ENCODE peak calls at places on chromosomes 5 and 9, in six cellular contexts. One of them, this sample, is unnamed.

GRCh38 chr5:111113678-111114077 is 21.5 kb downstream of the WDR36 start:
- DNase-seq in CD8-positive, alpha-beta T cell: no peak
- DNase-seq in brain microvascular endothelial cell: no peak
- DNase-seq in heart right ventricle: no peak
- DNase-seq in K562: no peak
- DNase-seq in ovary: no peak
- DNase-seq in this sample: no peak

GRCh38 chr5:112350626-112351025 is 68.5 kb downstream of the EPB41L4A start:
- DNase-seq in CD8-positive, alpha-beta T cell: no peak
- DNase-seq in brain microvascular endothelial cell: no peak
- DNase-seq in heart right ventricle: no peak
- DNase-seq in K562: no peak
- DNase-seq in ovary: no peak
- DNase-seq in this sample: no peak

GRCh38 chr9:114606068-114606467 is 5.0 kb upstream of the TMEM268 start:
- DNase-seq in CD8-positive, alpha-beta T cell: no peak
- DNase-seq in brain microvascular endothelial cell: no peak
- DNase-seq in heart right ventricle: no peak
- DNase-seq in K562: no peak
- DNase-seq in ovary: peak; percentile 62
- DNase-seq in this sample: no peak

GRCh38 chr5:36739751-36740221 is 133.4 kb downstream of the SLC1A3 start:
- DNase-seq in CD8-positive, alpha-beta T cell: peak; percentile 42
- DNase-seq in brain microvascular endothelial cell: peak; percentile 75
- DNase-seq in heart right ventricle: peak; percentile 48
- DNase-seq in K562: peak; percentile 83
- DNase-seq in ovary: peak; percentile 65
- DNase-seq in this sample: peak; percentile 67

GRCh38 chr9:130860458-130861316 is 25.6 kb downstream of the ABL1 start:
- DNase-seq in CD8-positive, alpha-beta T cell: no peak
- DNase-seq in brain microvascular endothelial cell: peak; percentile 100
- DNase-seq in heart right ventricle: peak; percentile 88
- DNase-seq in K562: peak; percentile 94
- DNase-seq in ovary: peak; percentile 87
- DNase-seq in this sample: peak; percentile 84

GRCh38 chr9:95246547-95246946 is 71.0 kb downstream of the FANCC start:
- DNase-seq in CD8-positive, alpha-beta T cell: no peak
- DNase-seq in brain microvascular endothelial cell: no peak
- DNase-seq in heart right ventricle: no peak
- DNase-seq in K562: no peak
- DNase-seq in ovary: no peak
- DNase-seq in this sample: no peak

GRCh38 chr9:128340691-128341434 is 536 bp downstream of the SLC27A4 start:
- DNase-seq in CD8-positive, alpha-beta T cell: no peak
- DNase-seq in brain microvascular endothelial cell: no peak
- DNase-seq in heart right ventricle: no peak
- DNase-seq in K562: peak; percentile 63
- DNase-seq in ovary: no peak
- DNase-seq in this sample: peak; percentile 48

GRCh38 chr5:170151105-170151831 is 45.6 kb downstream of the FOXI1 start:
- DNase-seq in CD8-positive, alpha-beta T cell: no peak
- DNase-seq in brain microvascular endothelial cell: peak; percentile 75
- DNase-seq in heart right ventricle: peak; percentile 36
- DNase-seq in K562: peak; percentile 90
- DNase-seq in ovary: peak; percentile 42
- DNase-seq in this sample: peak; percentile 97

GRCh38 chr5:180069589-180070247 is 1.8 kb downstream of the RNF130 start:
- DNase-seq in CD8-positive, alpha-beta T cell: no peak
- DNase-seq in brain microvascular endothelial cell: no peak
- DNase-seq in heart right ventricle: peak; percentile 34
- DNase-seq in K562: no peak
- DNase-seq in ovary: no peak
- DNase-seq in this sample: no peak

GRCh38 chr5:177354256-177354655 is 2.8 kb upstream of the LMAN2 start:
- DNase-seq in CD8-positive, alpha-beta T cell: no peak
- DNase-seq in brain microvascular endothelial cell: no peak
- DNase-seq in heart right ventricle: no peak
- DNase-seq in K562: no peak
- DNase-seq in ovary: no peak
- DNase-seq in this sample: no peak

GRCh38 chr5:95927927-95928723 is 33.5 kb downstream of the ELL2 start:
- DNase-seq in CD8-positive, alpha-beta T cell: no peak
- DNase-seq in brain microvascular endothelial cell: no peak
- DNase-seq in heart right ventricle: no peak
- DNase-seq in K562: no peak
- DNase-seq in ovary: no peak
- DNase-seq in this sample: no peak

GRCh38 chr9:73200694-73201432 is 49.2 kb downstream of the ANXA1 start:
- DNase-seq in CD8-positive, alpha-beta T cell: no peak
- DNase-seq in brain microvascular endothelial cell: no peak
- DNase-seq in heart right ventricle: no peak
- DNase-seq in K562: peak; percentile 13
- DNase-seq in ovary: no peak
- DNase-seq in this sample: peak; percentile 40

GRCh38 chr9:8309258-8309657 is 509.7 kb upstream of the DMAC1 start:
- DNase-seq in CD8-positive, alpha-beta T cell: no peak
- DNase-seq in brain microvascular endothelial cell: no peak
- DNase-seq in heart right ventricle: no peak
- DNase-seq in K562: no peak
- DNase-seq in ovary: no peak
- DNase-seq in this sample: no peak

GRCh38 chr5:26700759-26701384 is 337.5 kb downstream of the CDH9 start:
- DNase-seq in CD8-positive, alpha-beta T cell: no peak
- DNase-seq in brain microvascular endothelial cell: no peak
- DNase-seq in heart right ventricle: no peak
- DNase-seq in K562: peak; percentile 26
- DNase-seq in ovary: no peak
- DNase-seq in this sample: peak; percentile 59

GRCh38 chr5:14366763-14367162 is 214.8 kb upstream of the OTULINL start:
- DNase-seq in CD8-positive, alpha-beta T cell: no peak
- DNase-seq in brain microvascular endothelial cell: no peak
- DNase-seq in heart right ventricle: no peak
- DNase-seq in K562: no peak
- DNase-seq in ovary: no peak
- DNase-seq in this sample: no peak

GRCh38 chr5:133854554-133854953 is 113.9 kb downstream of the C5orf15 start:
- DNase-seq in CD8-positive, alpha-beta T cell: no peak
- DNase-seq in brain microvascular endothelial cell: no peak
- DNase-seq in heart right ventricle: no peak
- DNase-seq in K562: no peak
- DNase-seq in ovary: no peak
- DNase-seq in this sample: no peak

GRCh38 chr9:136687721-136688223 is 515 bp upstream of the AGPAT2 start:
- DNase-seq in CD8-positive, alpha-beta T cell: no peak
- DNase-seq in brain microvascular endothelial cell: no peak
- DNase-seq in heart right ventricle: peak; percentile 32
- DNase-seq in K562: peak; percentile 58
- DNase-seq in ovary: peak; percentile 61
- DNase-seq in this sample: no peak

GRCh38 chr5:148384389-148384756 is 615 bp downstream of the FBXO38 start:
- DNase-seq in CD8-positive, alpha-beta T cell: no peak
- DNase-seq in brain microvascular endothelial cell: no peak
- DNase-seq in heart right ventricle: no peak
- DNase-seq in K562: peak; percentile 20
- DNase-seq in ovary: no peak
- DNase-seq in this sample: peak; percentile 26

GRCh38 chr9:128438343-128439109 is 17.3 kb upstream of the ODF2 start:
- DNase-seq in CD8-positive, alpha-beta T cell: peak; percentile 63
- DNase-seq in brain microvascular endothelial cell: peak; percentile 53
- DNase-seq in heart right ventricle: peak; percentile 84
- DNase-seq in K562: peak; percentile 86
- DNase-seq in ovary: peak; percentile 93
- DNase-seq in this sample: peak; percentile 90

GRCh38 chr5:140243855-140244254 is 59.0 kb downstream of the PFDN1 start:
- DNase-seq in CD8-positive, alpha-beta T cell: no peak
- DNase-seq in brain microvascular endothelial cell: no peak
- DNase-seq in heart right ventricle: no peak
- DNase-seq in K562: no peak
- DNase-seq in ovary: peak; percentile 46
- DNase-seq in this sample: no peak

GRCh38 chr5:173973614-173973969 is 15.4 kb upstream of the C5orf47 start:
- DNase-seq in CD8-positive, alpha-beta T cell: no peak
- DNase-seq in brain microvascular endothelial cell: no peak
- DNase-seq in heart right ventricle: no peak
- DNase-seq in K562: peak; percentile 66
- DNase-seq in ovary: no peak
- DNase-seq in this sample: no peak

GRCh38 chr9:136996361-136997281 is at the start of gene CLIC3:
- DNase-seq in CD8-positive, alpha-beta T cell: peak; percentile 33
- DNase-seq in brain microvascular endothelial cell: no peak
- DNase-seq in heart right ventricle: no peak
- DNase-seq in K562: peak; percentile 71
- DNase-seq in ovary: no peak
- DNase-seq in this sample: peak; percentile 80

GRCh38 chr5:151448038-151448985 is 909 bp downstream of the SLC36A1 start:
- DNase-seq in CD8-positive, alpha-beta T cell: no peak
- DNase-seq in brain microvascular endothelial cell: no peak
- DNase-seq in heart right ventricle: peak; percentile 5
- DNase-seq in K562: peak; percentile 49
- DNase-seq in ovary: no peak
- DNase-seq in this sample: peak; percentile 56

GRCh38 chr9:124217839-124218437 is 39.8 kb upstream of the NEK6 start:
- DNase-seq in CD8-positive, alpha-beta T cell: no peak
- DNase-seq in brain microvascular endothelial cell: no peak
- DNase-seq in heart right ventricle: no peak
- DNase-seq in K562: no peak
- DNase-seq in ovary: no peak
- DNase-seq in this sample: no peak

DNA sequence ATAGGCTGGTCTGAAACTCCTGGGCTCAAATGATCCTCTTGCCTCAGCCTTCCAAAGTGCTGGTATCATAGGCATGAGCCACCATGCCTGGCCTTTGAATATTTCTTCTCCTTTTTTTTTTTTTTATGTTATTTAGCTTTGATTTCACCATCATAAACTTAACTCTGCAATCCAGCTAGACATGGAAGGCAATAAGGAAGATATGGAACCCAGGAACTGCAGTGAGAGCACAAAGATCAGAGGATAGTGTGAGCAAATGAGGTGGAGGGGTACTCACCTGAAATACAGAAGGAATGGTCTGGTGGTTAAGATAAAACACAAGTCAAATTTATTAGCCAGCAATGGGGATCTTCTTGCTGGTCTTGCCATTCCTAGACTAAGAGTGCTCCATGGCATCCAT is 53.2 kb upstream of the KLF4 start:
- DNase-seq in CD8-positive, alpha-beta T cell: no peak
- DNase-seq in brain microvascular endothelial cell: no peak
- DNase-seq in heart right ventricle: no peak
- DNase-seq in K562: no peak
- DNase-seq in ovary: no peak
- DNase-seq in this sample: no peak
- H3K27ac ChIP-seq in CD8-positive, alpha-beta T cell: no peak overlapping the region
- H3K27ac ChIP-seq in brain microvascular endothelial cell: no peak overlapping the region
- H3K27ac ChIP-seq in heart right ventricle: no peak overlapping the region
- H3K27ac ChIP-seq in K562: no peak overlapping the region
- H3K27ac ChIP-seq in ovary: no peak overlapping the region
- H3K27ac ChIP-seq in this sample: no peak overlapping the region

DNA sequence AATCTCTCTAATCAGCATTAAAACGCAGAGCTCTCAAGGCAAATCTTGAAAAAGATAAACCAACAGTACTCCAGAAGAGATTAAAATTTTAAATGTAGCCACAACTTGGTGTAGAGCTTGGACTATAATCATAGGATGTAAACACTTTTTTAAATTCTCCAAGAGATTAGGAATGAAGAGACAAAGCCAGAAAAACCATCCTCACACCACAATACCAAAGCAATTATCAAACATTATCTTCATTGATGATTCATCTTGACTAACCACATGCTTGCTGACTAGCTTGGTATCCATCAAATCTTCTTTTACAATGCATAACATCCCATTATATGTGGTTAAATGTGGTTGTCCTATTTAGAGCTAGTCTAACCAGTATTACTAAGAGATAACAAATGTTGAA is 815.1 kb downstream of the TLE1 start:
- DNase-seq in CD8-positive, alpha-beta T cell: no peak
- DNase-seq in brain microvascular endothelial cell: peak; percentile 42
- DNase-seq in heart right ventricle: no peak
- DNase-seq in K562: no peak
- DNase-seq in ovary: no peak
- DNase-seq in this sample: peak; percentile 62
- H3K27ac ChIP-seq in CD8-positive, alpha-beta T cell: no peak overlapping the region
- H3K27ac ChIP-seq in brain microvascular endothelial cell: no peak overlapping the region
- H3K27ac ChIP-seq in heart right ventricle: no peak overlapping the region
- H3K27ac ChIP-seq in K562: no peak overlapping the region
- H3K27ac ChIP-seq in ovary: no peak overlapping the region
- H3K27ac ChIP-seq in this sample: no peak overlapping the region

DNA sequence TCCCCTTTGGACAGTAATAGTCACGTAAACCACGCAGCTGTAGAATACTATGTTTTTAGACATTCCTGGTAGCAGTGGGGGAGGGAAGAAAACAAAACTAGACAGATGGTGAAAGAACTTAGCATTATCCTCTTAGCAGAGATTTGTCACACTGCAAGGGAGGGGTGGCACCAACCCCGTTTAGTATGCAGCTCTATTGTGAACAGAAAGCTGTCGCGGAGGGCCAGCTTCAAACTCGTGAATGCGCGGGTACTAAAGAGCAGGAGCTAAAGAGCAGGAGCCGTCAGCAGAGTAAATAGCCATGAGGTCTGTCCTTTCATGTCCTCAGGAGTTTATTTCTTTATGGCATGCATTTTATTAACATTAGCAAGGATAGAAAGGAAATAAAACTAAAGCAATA is 141.9 kb upstream of the SLC12A2 start:
- DNase-seq in CD8-positive, alpha-beta T cell: no peak
- DNase-seq in brain microvascular endothelial cell: peak; percentile 48
- DNase-seq in heart right ventricle: no peak
- DNase-seq in K562: no peak
- DNase-seq in ovary: no peak
- DNase-seq in this sample: no peak
- H3K27ac ChIP-seq in CD8-positive, alpha-beta T cell: no peak overlapping the region
- H3K27ac ChIP-seq in brain microvascular endothelial cell: peak overlapping the region; percentile 37
- H3K27ac ChIP-seq in heart right ventricle: peak overlapping the region; percentile 79
- H3K27ac ChIP-seq in K562: no peak overlapping the region
- H3K27ac ChIP-seq in ovary: no peak overlapping the region
- H3K27ac ChIP-seq in this sample: no peak overlapping the region

GRCh38 chr9:133653638-133654037 is 17.5 kb downstream of the DBH start:
- DNase-seq in CD8-positive, alpha-beta T cell: no peak
- DNase-seq in brain microvascular endothelial cell: no peak
- DNase-seq in heart right ventricle: no peak
- DNase-seq in K562: no peak
- DNase-seq in ovary: no peak
- DNase-seq in this sample: no peak
- H3K27ac ChIP-seq in CD8-positive, alpha-beta T cell: no peak overlapping the region
- H3K27ac ChIP-seq in brain microvascular endothelial cell: no peak overlapping the region
- H3K27ac ChIP-seq in heart right ventricle: no peak overlapping the region
- H3K27ac ChIP-seq in K562: no peak overlapping the region
- H3K27ac ChIP-seq in ovary: no peak overlapping the region
- H3K27ac ChIP-seq in this sample: no peak overlapping the region